ENCODE peak calls at places on chromosome 7, in four cellular contexts. C, S, K and X are unnamed samples.

GRCh38 chr7:3294432-3295100 is 6.5 kb upstream of the SDK1 start:
- DNase-seq in C (peak; percentile 69), S (no peak), K (no peak), X (no peak)

GRCh38 chr7:2100278-2101205 is 132.2 kb downstream of the MAD1L1 start:
- DNase-seq in C (no peak), S (peak; percentile 61), K (peak; percentile 65), X (no peak)

GRCh38 chr7:30162622-30163124 is 27.9 kb downstream of the MTURN start:
- DNase-seq in S (no peak), K (no peak), C (no peak), X (no peak)

GRCh38 chr7:47428052-47428779 is 153.7 kb downstream of the TNS3 start:
- DNase-seq in K (no peak), C (no peak), S (no peak), X (no peak)

GRCh38 chr7:18770154-18770807 is 274.7 kb downstream of the HDAC9 start:
- DNase-seq in K (no peak), S (no peak), C (no peak), X (no peak)

GRCh38 chr7:143415696-143416095 is 7.0 kb upstream of the EPHA1 start:
- DNase-seq in C (no peak), K (no peak), S (no peak), X (no peak)

GRCh38 chr7:106384373-106384772 is 99.6 kb upstream of the NAMPT start:
- DNase-seq in S (no peak), C (no peak), K (no peak), X (no peak)

GRCh38 chr7:116165717-116166116 is 44.6 kb upstream of the TES start:
- DNase-seq in C (no peak), K (peak; percentile 29), S (no peak), X (no peak)

GRCh38 chr7:139703468-139704307 is 74.1 kb downstream of the HIPK2 start:
- DNase-seq in K (no peak), C (peak; percentile 7), S (no peak), X (no peak)

GRCh38 chr7:7157887-7158271 is 24.5 kb upstream of the C1GALT1 start:
- DNase-seq in C (no peak), S (no peak), K (no peak), X (no peak)

DNA sequence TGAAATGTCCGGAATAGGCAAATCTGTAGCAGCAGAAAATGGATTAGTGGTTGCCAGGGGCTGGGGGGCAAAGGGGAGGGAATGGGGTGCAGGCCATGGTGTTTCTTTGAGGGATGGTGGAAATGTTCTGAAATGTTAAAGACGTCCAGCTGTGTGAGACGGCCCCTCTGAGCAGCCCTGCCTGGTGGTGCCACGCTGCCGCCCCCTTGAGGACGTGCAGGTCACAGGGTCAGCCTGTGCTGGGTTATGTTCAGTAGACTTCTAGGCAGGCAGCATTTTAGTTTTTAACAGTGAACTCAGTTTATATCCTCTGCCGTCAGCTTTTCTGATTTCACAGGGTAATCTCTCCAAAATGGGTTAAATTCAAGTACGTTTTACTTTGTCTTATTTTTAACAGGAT is 9.4 kb downstream of the NUB1 start:
- DNase-seq in S (peak; percentile 35), C (peak; percentile 26), K (no peak), X (no peak)
- TF ChIP-seq CTCF in S (no peak), C (no peak), K (peak; percentile 51), X (peak; percentile 28)

GRCh38 chr7:97119747-97120146 is 2.2 kb downstream of the SDHAF3 start:
- DNase-seq in C (no peak), S (no peak), K (no peak), X (no peak)

GRCh38 chr7:97116308-97116707 is 1.2 kb upstream of the SDHAF3 start:
- DNase-seq in K (no peak), C (no peak), S (no peak), X (no peak)

GRCh38 chr7:97118306-97118917 is 914 bp downstream of the SDHAF3 start:
- DNase-seq in C (no peak), K (no peak), S (no peak), X (no peak)

GRCh38 chr7:97117035-97117371 is 495 bp upstream of the SDHAF3 start:
- DNase-seq in S (no peak), K (no peak), C (no peak), X (no peak)

GRCh38 chr7:97117372-97118188 is at the start of gene SDHAF3:
- DNase-seq in S (peak; percentile 96), K (peak; percentile 95), C (peak; percentile 98), X (peak; percentile 98)
- TF ChIP-seq CTCF in S (no peak), K (no peak), C (no peak), X (peak; percentile 13)

DNA sequence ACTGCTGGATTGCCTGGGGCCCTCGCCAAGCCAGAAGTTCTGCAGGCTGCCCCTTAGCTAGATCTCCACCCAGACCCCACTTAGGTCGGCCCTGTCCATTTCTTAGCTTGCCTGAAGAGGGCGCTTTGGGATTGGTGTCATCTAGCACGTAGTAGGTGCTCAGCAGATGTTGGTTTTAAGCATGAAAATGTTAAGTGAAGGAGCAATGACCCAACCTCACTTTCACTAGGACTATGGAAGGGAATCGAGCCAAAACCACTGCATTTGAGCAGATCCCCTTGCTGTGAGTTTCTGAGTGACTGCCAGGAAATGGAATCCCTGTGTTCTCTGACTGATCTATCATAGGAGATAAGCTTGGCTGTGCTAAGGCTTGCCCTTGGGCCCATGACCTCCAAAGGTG is 131.7 kb upstream of the EEPD1 start:
- DNase-seq in K (no peak), S (no peak), C (no peak), X (no peak)
- TF ChIP-seq CTCF in K (peak; percentile 47), S (no peak), C (no peak), X (peak; percentile 29)

GRCh38 chr7:117375380-117375779 is 51.9 kb downstream of the ASZ1 start:
- DNase-seq in K (no peak), C (no peak), S (no peak), X (no peak)
- TF ChIP-seq CTCF in K (no peak), C (no peak), S (no peak), X (no peak)

GRCh38 chr7:142319970-142320369 is 62.1 kb upstream of the PRSS58 start:
- DNase-seq in C (no peak), S (no peak), K (no peak), X (no peak)
- TF ChIP-seq CTCF in C (no peak), S (no peak), K (peak; percentile 31), X (peak; percentile 41)

GRCh38 chr7:40833541-40834234 is 698.9 kb downstream of the SUGCT start:
- DNase-seq in K (no peak), S (no peak), C (no peak), X (no peak)
- TF ChIP-seq CTCF in K (no peak), S (no peak), C (no peak), X (no peak)

GRCh38 chr7:20783716-20784310 is 2.9 kb downstream of the SP8 start:
- DNase-seq in S (no peak), K (peak; percentile 39), C (no peak), X (no peak)
- TF ChIP-seq CTCF in S (no peak), K (no peak), C (no peak), X (peak; percentile 19)